ENCODE peak calls at places on chromosomes 16 and 17, in seven cellular contexts. One of them, this sample, is unnamed.
A peak's percentile ranks its signal among the peaks of the same experiment; 100 is the strongest.

GRCh38 chr17:20955437-20956323 is 87.1 kb downstream of the USP22 start:
- DNase-seq in HCT116: no peak
- DNase-seq in prostate gland: peak; percentile 34
- DNase-seq in IMR-90: peak; percentile 51
- DNase-seq in uterus: peak; percentile 57
- DNase-seq in heart left ventricle: no peak
- DNase-seq in sigmoid colon: peak; percentile 81
- DNase-seq in this sample: peak; percentile 63

GRCh38 chr16:27639588-27640276 is 89.8 kb downstream of the KATNIP start:
- DNase-seq in IMR-90: peak; percentile 65
- DNase-seq in sigmoid colon: no peak
- DNase-seq in heart left ventricle: no peak
- DNase-seq in uterus: no peak
- DNase-seq in prostate gland: peak; percentile 33
- DNase-seq in HCT116: peak; percentile 21
- DNase-seq in this sample: no peak

GRCh38 chr17:32100971-32101631 is 41.2 kb upstream of the RHOT1 start:
- DNase-seq in IMR-90: no peak
- DNase-seq in heart left ventricle: no peak
- DNase-seq in uterus: no peak
- DNase-seq in prostate gland: no peak
- DNase-seq in sigmoid colon: no peak
- DNase-seq in HCT116: no peak
- DNase-seq in this sample: no peak

GRCh38 chr16:4217246-4218131 is 24.4 kb downstream of the SRL start:
- DNase-seq in sigmoid colon: no peak
- DNase-seq in HCT116: no peak
- DNase-seq in IMR-90: peak; percentile 27
- DNase-seq in uterus: peak; percentile 65
- DNase-seq in prostate gland: peak; percentile 59
- DNase-seq in heart left ventricle: peak; percentile 84
- DNase-seq in this sample: no peak

GRCh38 chr17:16444258-16444886 is 29.0 kb downstream of the TRPV2 start:
- DNase-seq in IMR-90: no peak
- DNase-seq in HCT116: no peak
- DNase-seq in heart left ventricle: no peak
- DNase-seq in uterus: no peak
- DNase-seq in sigmoid colon: no peak
- DNase-seq in prostate gland: no peak
- DNase-seq in this sample: no peak

GRCh38 chr16:78576941-78577340 is 477.5 kb downstream of the WWOX start:
- DNase-seq in IMR-90: no peak
- DNase-seq in uterus: no peak
- DNase-seq in prostate gland: no peak
- DNase-seq in heart left ventricle: no peak
- DNase-seq in HCT116: no peak
- DNase-seq in sigmoid colon: no peak
- DNase-seq in this sample: no peak

GRCh38 chr16:19967963-19968362 is 83.3 kb upstream of the GPRC5B start:
- DNase-seq in sigmoid colon: no peak
- DNase-seq in prostate gland: no peak
- DNase-seq in HCT116: no peak
- DNase-seq in uterus: no peak
- DNase-seq in heart left ventricle: no peak
- DNase-seq in IMR-90: no peak
- DNase-seq in this sample: no peak

GRCh38 chr17:35214631-35215273 is 20.6 kb upstream of the SLC35G3 start:
- DNase-seq in uterus: no peak
- DNase-seq in sigmoid colon: no peak
- DNase-seq in heart left ventricle: no peak
- DNase-seq in HCT116: no peak
- DNase-seq in IMR-90: no peak
- DNase-seq in prostate gland: no peak
- DNase-seq in this sample: no peak

DNA sequence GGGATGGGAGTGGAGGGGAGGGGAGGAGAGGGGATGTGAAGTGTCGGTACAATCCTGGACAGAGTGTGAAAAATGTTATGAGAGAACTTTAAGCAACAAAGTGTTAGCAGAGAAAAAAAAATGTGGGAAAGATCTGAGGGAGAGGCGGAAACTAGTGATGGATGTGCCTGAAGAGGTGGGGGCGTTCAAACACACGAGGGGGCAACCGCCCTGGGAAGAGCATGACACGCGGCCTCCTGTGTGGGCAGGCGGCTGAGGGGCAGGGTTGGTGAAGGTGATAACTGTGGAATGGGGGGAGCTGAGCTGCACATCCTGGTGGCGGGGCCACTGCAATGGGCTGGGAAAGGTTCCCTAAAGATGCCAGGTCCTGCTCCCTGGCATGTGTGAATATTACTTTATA is 30.1 kb downstream of the IFT140 start:
- DNase-seq in prostate gland: no peak
- DNase-seq in heart left ventricle: no peak
- DNase-seq in IMR-90: no peak
- DNase-seq in HCT116: no peak
- DNase-seq in sigmoid colon: no peak
- DNase-seq in uterus: no peak
- DNase-seq in this sample: no peak
- H3K27ac ChIP-seq in prostate gland: no peak overlapping the region
- H3K27ac ChIP-seq in heart left ventricle: no peak overlapping the region
- H3K27ac ChIP-seq in IMR-90: no peak overlapping the region
- H3K27ac ChIP-seq in HCT116: no peak overlapping the region
- H3K27ac ChIP-seq in sigmoid colon: no peak overlapping the region
- H3K27ac ChIP-seq in uterus: no peak overlapping the region
- H3K27ac ChIP-seq in this sample: no peak overlapping the region

GRCh38 chr17:29591737-29592624 is 951 bp upstream of the ANKRD13B start:
- DNase-seq in heart left ventricle: peak; percentile 94
- DNase-seq in sigmoid colon: peak; percentile 93
- DNase-seq in IMR-90: peak; percentile 65
- DNase-seq in uterus: peak; percentile 91
- DNase-seq in prostate gland: peak; percentile 83
- DNase-seq in HCT116: peak; percentile 69
- DNase-seq in this sample: peak; percentile 80
- TF ChIP-seq POLR2A in heart left ventricle: no peak
- TF ChIP-seq POLR2A in sigmoid colon: no peak
- TF ChIP-seq POLR2A in IMR-90: no peak
- TF ChIP-seq POLR2A in uterus: peak; percentile 18
- TF ChIP-seq POLR2A in prostate gland: peak; percentile 58
- TF ChIP-seq POLR2A in HCT116: peak; percentile 29
- TF ChIP-seq POLR2A in this sample: no peak

GRCh38 chr17:22265807-22266206 is 573.5 kb downstream of the KCNJ18 start:
- DNase-seq in IMR-90: no peak
- DNase-seq in heart left ventricle: no peak
- DNase-seq in uterus: no peak
- DNase-seq in prostate gland: no peak
- DNase-seq in sigmoid colon: no peak
- DNase-seq in HCT116: no peak
- DNase-seq in this sample: no peak
- H3K9me3 ChIP-seq in IMR-90: peaks cover 33% of the 10 kb centered on the region
- H3K9me3 ChIP-seq in heart left ventricle: no peaks in the 10 kb centered on the region
- H3K9me3 ChIP-seq in uterus: no peaks in the 10 kb centered on the region
- H3K9me3 ChIP-seq in prostate gland: no peaks in the 10 kb centered on the region
- H3K9me3 ChIP-seq in sigmoid colon: no peaks in the 10 kb centered on the region
- H3K9me3 ChIP-seq in HCT116: peaks cover 3% of the 10 kb centered on the region
- H3K9me3 ChIP-seq in this sample: no peaks in the 10 kb centered on the region

GRCh38 chr16:81832801-81833547 is 53.9 kb downstream of the PLCG2 start:
- DNase-seq in sigmoid colon: peak; percentile 59
- DNase-seq in IMR-90: no peak
- DNase-seq in prostate gland: no peak
- DNase-seq in uterus: no peak
- DNase-seq in HCT116: no peak
- DNase-seq in heart left ventricle: no peak
- DNase-seq in this sample: no peak

GRCh38 chr16:81833751-81834150 is 54.7 kb downstream of the PLCG2 start:
- DNase-seq in uterus: no peak
- DNase-seq in sigmoid colon: no peak
- DNase-seq in HCT116: no peak
- DNase-seq in IMR-90: no peak
- DNase-seq in prostate gland: no peak
- DNase-seq in heart left ventricle: no peak
- DNase-seq in this sample: no peak

GRCh38 chr16:81834868-81835267 is 55.8 kb downstream of the PLCG2 start:
- DNase-seq in uterus: no peak
- DNase-seq in HCT116: no peak
- DNase-seq in heart left ventricle: no peak
- DNase-seq in sigmoid colon: peak; percentile 25
- DNase-seq in IMR-90: no peak
- DNase-seq in prostate gland: no peak
- DNase-seq in this sample: no peak

GRCh38 chr16:81830845-81831600 is 51.9 kb downstream of the PLCG2 start:
- DNase-seq in uterus: no peak
- DNase-seq in prostate gland: no peak
- DNase-seq in sigmoid colon: peak; percentile 22
- DNase-seq in heart left ventricle: no peak
- DNase-seq in IMR-90: no peak
- DNase-seq in HCT116: no peak
- DNase-seq in this sample: no peak

GRCh38 chr16:81831722-81832126 is 52.6 kb downstream of the PLCG2 start:
- DNase-seq in prostate gland: peak; percentile 7
- DNase-seq in HCT116: no peak
- DNase-seq in heart left ventricle: peak; percentile 77
- DNase-seq in IMR-90: no peak
- DNase-seq in sigmoid colon: peak; percentile 68
- DNase-seq in uterus: no peak
- DNase-seq in this sample: peak; percentile 25
- H3K27ac ChIP-seq in prostate gland: no peak overlapping the region
- H3K27ac ChIP-seq in HCT116: no peak overlapping the region
- H3K27ac ChIP-seq in heart left ventricle: no peak overlapping the region
- H3K27ac ChIP-seq in IMR-90: no peak overlapping the region
- H3K27ac ChIP-seq in sigmoid colon: no peak overlapping the region
- H3K27ac ChIP-seq in uterus: no peak overlapping the region
- H3K27ac ChIP-seq in this sample: no peak overlapping the region

GRCh38 chr17:41621916-41622315 is 2.5 kb downstream of the KRT17 start:
- DNase-seq in sigmoid colon: peak; percentile 35
- DNase-seq in uterus: no peak
- DNase-seq in prostate gland: no peak
- DNase-seq in HCT116: no peak
- DNase-seq in heart left ventricle: no peak
- DNase-seq in IMR-90: no peak
- DNase-seq in this sample: no peak
- TF ChIP-seq POLR2A in sigmoid colon: no peak
- TF ChIP-seq POLR2A in uterus: no peak
- TF ChIP-seq POLR2A in prostate gland: no peak
- TF ChIP-seq POLR2A in HCT116: no peak
- TF ChIP-seq POLR2A in heart left ventricle: no peak
- TF ChIP-seq POLR2A in IMR-90: no peak
- TF ChIP-seq POLR2A in this sample: no peak

DNA sequence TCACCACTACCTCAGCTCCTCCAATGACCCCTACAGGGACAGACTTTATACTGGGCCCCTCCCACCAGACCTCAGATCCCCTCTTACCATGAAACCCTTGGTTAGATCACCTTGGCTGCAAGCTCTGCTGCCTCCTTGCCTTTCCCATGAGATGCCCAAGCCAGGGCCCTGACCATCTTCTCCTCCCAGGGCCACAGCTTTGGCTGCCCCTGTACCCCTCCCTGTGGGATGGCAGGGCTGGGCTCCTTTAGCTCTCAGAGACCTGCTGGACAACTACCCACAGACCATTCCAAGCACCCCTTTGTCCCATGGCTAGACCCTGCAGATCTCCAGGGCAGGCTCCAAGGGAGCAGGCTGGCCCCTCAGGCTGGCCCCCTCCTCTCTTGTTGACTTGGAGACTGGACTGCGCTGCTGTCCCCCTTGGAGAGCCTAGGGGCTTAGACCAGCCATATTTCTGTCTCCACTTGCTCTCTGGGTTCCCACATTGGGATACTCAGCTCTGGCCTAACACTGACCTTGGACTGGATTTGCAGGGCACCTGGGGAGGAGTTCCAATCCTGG is 1692.7 kb downstream of the TP53TG3F start:
- DNase-seq in uterus: no peak
- DNase-seq in heart left ventricle: no peak
- DNase-seq in prostate gland: no peak
- DNase-seq in IMR-90: no peak
- DNase-seq in HCT116: no peak
- DNase-seq in sigmoid colon: no peak
- DNase-seq in this sample: no peak
- H3K9me3 ChIP-seq in uterus: no peaks in the 10 kb centered on the region
- H3K9me3 ChIP-seq in heart left ventricle: peaks cover 17% of the 10 kb centered on the region
- H3K9me3 ChIP-seq in prostate gland: no peaks in the 10 kb centered on the region
- H3K9me3 ChIP-seq in IMR-90: peaks cover 24% of the 10 kb centered on the region
- H3K9me3 ChIP-seq in HCT116: peaks cover 13% of the 10 kb centered on the region
- H3K9me3 ChIP-seq in sigmoid colon: no peaks in the 10 kb centered on the region
- H3K9me3 ChIP-seq in this sample: no peaks in the 10 kb centered on the region

DNA sequence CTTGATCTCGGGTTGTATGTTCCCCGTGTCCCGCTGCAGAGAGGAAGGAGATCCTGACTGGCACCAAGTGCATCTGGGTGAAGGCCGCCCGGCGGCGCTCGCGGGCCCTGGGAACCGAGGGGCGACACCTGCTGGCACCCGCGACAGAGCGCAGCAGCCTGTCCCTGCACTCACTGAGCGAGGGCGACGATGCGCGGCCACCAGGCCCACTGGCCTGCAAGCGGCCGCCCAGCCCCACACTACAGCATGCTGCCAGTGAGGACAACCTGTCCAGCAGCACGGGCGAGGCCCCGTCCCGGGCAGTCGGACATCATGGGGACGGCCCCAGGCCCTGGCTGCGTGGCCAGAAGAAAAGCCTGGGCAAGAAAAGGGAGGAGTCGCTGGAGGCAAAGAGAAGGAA is 7.5 kb downstream of the BTBD17 start:
- DNase-seq in heart left ventricle: peak; percentile 74
- DNase-seq in sigmoid colon: no peak
- DNase-seq in uterus: no peak
- DNase-seq in prostate gland: no peak
- DNase-seq in IMR-90: no peak
- DNase-seq in HCT116: peak; percentile 74
- DNase-seq in this sample: no peak
- H3K27ac ChIP-seq in heart left ventricle: no peak overlapping the region
- H3K27ac ChIP-seq in sigmoid colon: no peak overlapping the region
- H3K27ac ChIP-seq in uterus: no peak overlapping the region
- H3K27ac ChIP-seq in prostate gland: no peak overlapping the region
- H3K27ac ChIP-seq in IMR-90: no peak overlapping the region
- H3K27ac ChIP-seq in HCT116: no peak overlapping the region
- H3K27ac ChIP-seq in this sample: no peak overlapping the region

GRCh38 chr16:1929578-1930337 is 11.5 kb upstream of the HS3ST6 start:
- DNase-seq in heart left ventricle: peak; percentile 97
- DNase-seq in HCT116: no peak
- DNase-seq in prostate gland: peak; percentile 82
- DNase-seq in uterus: peak; percentile 91
- DNase-seq in sigmoid colon: peak; percentile 95
- DNase-seq in IMR-90: peak; percentile 72
- DNase-seq in this sample: peak; percentile 87
- TF ChIP-seq POLR2A in heart left ventricle: no peak
- TF ChIP-seq POLR2A in HCT116: peak; percentile 38
- TF ChIP-seq POLR2A in prostate gland: peak; percentile 47
- TF ChIP-seq POLR2A in uterus: no peak
- TF ChIP-seq POLR2A in sigmoid colon: no peak
- TF ChIP-seq POLR2A in IMR-90: no peak
- TF ChIP-seq POLR2A in this sample: no peak

GRCh38 chr16:35637683-35638082 is 2178.3 kb downstream of the TP53TG3F start:
- DNase-seq in HCT116: no peak
- DNase-seq in IMR-90: no peak
- DNase-seq in sigmoid colon: no peak
- DNase-seq in uterus: no peak
- DNase-seq in heart left ventricle: no peak
- DNase-seq in prostate gland: no peak
- DNase-seq in this sample: no peak

GRCh38 chr16:35636831-35637230 is 2177.4 kb downstream of the TP53TG3F start:
- DNase-seq in prostate gland: no peak
- DNase-seq in heart left ventricle: no peak
- DNase-seq in sigmoid colon: no peak
- DNase-seq in IMR-90: no peak
- DNase-seq in HCT116: no peak
- DNase-seq in uterus: no peak
- DNase-seq in this sample: no peak

GRCh38 chr16:35642322-35642835 is 2183.0 kb downstream of the TP53TG3F start:
- DNase-seq in sigmoid colon: no peak
- DNase-seq in HCT116: no peak
- DNase-seq in prostate gland: no peak
- DNase-seq in uterus: no peak
- DNase-seq in IMR-90: no peak
- DNase-seq in heart left ventricle: peak; percentile 25
- DNase-seq in this sample: no peak

GRCh38 chr16:35639233-35640205 is 2180.1 kb downstream of the TP53TG3F start:
- DNase-seq in IMR-90: no peak
- DNase-seq in sigmoid colon: no peak
- DNase-seq in HCT116: no peak
- DNase-seq in prostate gland: no peak
- DNase-seq in heart left ventricle: no peak
- DNase-seq in uterus: no peak
- DNase-seq in this sample: no peak
- H3K9me3 ChIP-seq in IMR-90: peaks cover 37% of the 10 kb centered on the region
- H3K9me3 ChIP-seq in sigmoid colon: no peaks in the 10 kb centered on the region
- H3K9me3 ChIP-seq in HCT116: no peaks in the 10 kb centered on the region
- H3K9me3 ChIP-seq in prostate gland: no peaks in the 10 kb centered on the region
- H3K9me3 ChIP-seq in heart left ventricle: no peaks in the 10 kb centered on the region
- H3K9me3 ChIP-seq in uterus: no peaks in the 10 kb centered on the region
- H3K9me3 ChIP-seq in this sample: no peaks in the 10 kb centered on the region

This sample was measured in adrenal gland.